ENCODE peak calls at places on chromosomes 2 and 18, in seven cellular contexts. G, H, D, W, I, Q and F are unnamed samples.

GRCh38 chr18:45761512-45762114 is 37.6 kb downstream of the SLC14A1 start:
- DNase-seq in W (no peak), Q (no peak), D (no peak), G (no peak), I (no peak), H (no peak), F (no peak)

GRCh38 chr2:12725238-12726187 is 8.8 kb downstream of the TRIB2 start:
- DNase-seq in I (no peak), G (peak; percentile 44), D (no peak), W (no peak), H (no peak), Q (no peak), F (no peak)

GRCh38 chr2:162566666-162567065 is 222.7 kb downstream of the GCA start:
- DNase-seq in D (no peak), H (no peak), W (no peak), I (no peak), Q (no peak), G (no peak), F (no peak)

GRCh38 chr2:37357053-37357452 is 12.6 kb downstream of the QPCT start:
- DNase-seq in D (no peak), W (no peak), I (no peak), H (no peak), G (no peak), Q (no peak), F (no peak)

GRCh38 chr2:169507698-169508097 is 1.8 kb upstream of the KLHL41 start:
- DNase-seq in H (peak; percentile 63), Q (no peak), I (no peak), W (no peak), G (no peak), D (no peak), F (no peak)

GRCh38 chr18:74514860-74515495 is 18.8 kb downstream of the CNDP2 start:
- DNase-seq in G (no peak), I (no peak), H (no peak), D (peak; percentile 8), Q (peak; percentile 63), W (no peak), F (no peak)

GRCh38 chr2:66170681-66171234 is 264.2 kb upstream of the MEIS1 start:
- DNase-seq in H (no peak), G (no peak), D (no peak), Q (no peak), I (no peak), W (no peak), F (no peak)

GRCh38 chr2:237337586-237337985 is 76.4 kb downstream of the COL6A3 start:
- DNase-seq in G (no peak), H (no peak), D (no peak), Q (peak; percentile 48), W (no peak), I (no peak), F (no peak)

GRCh38 chr2:186868344-186868743 is 19.4 kb upstream of the ZSWIM2 start:
- DNase-seq in Q (no peak), G (no peak), I (no peak), D (no peak), W (no peak), H (no peak), F (no peak)

GRCh38 chr18:45670281-45670962 is 53.6 kb upstream of the SLC14A1 start:
- DNase-seq in W (peak; percentile 38), D (peak; percentile 66), Q (no peak), I (no peak), H (no peak), G (no peak), F (no peak)

GRCh38 chr2:150570712-150571111 is 83.2 kb upstream of the RND3 start:
- DNase-seq in G (no peak), Q (no peak), H (peak; percentile 30), W (no peak), D (no peak), I (no peak), F (no peak)

GRCh38 chr2:1676091-1676912 is 68.0 kb downstream of the PXDN start:
- DNase-seq in G (no peak), W (no peak), D (no peak), I (no peak), Q (no peak), H (no peak), F (no peak)

GRCh38 chr2:237650455-237650850 is 23.1 kb downstream of the LRRFIP1 start:
- DNase-seq in D (no peak), H (no peak), I (no peak), Q (no peak), W (no peak), G (peak; percentile 68), F (no peak)

GRCh38 chr2:65436169-65436824 is 3.9 kb upstream of the SPRED2 start:
- DNase-seq in D (peak; percentile 92), Q (peak; percentile 92), G (peak; percentile 92), H (peak; percentile 73), W (peak; percentile 92), I (peak; percentile 63), F (peak; percentile 98)

GRCh38 chr2:191846787-191847620 is at the start of gene CAVIN2:
- DNase-seq in I (no peak), Q (peak; percentile 76), H (peak; percentile 45), W (peak; percentile 60), D (peak; percentile 34), G (peak; percentile 58), F (no peak)

GRCh38 chr18:7624697-7625096 is 57.6 kb downstream of the PTPRM start:
- DNase-seq in I (no peak), D (no peak), G (no peak), Q (no peak), H (no peak), W (no peak), F (peak; percentile 29)

GRCh38 chr2:39990335-39990734 is 211.3 kb upstream of the THUMPD2 start:
- DNase-seq in H (no peak), W (no peak), I (no peak), D (no peak), G (no peak), Q (no peak), F (no peak)

GRCh38 chr2:7703523-7704144 is 786.4 kb downstream of the RNF144A start:
- DNase-seq in D (no peak), Q (no peak), W (no peak), G (no peak), H (no peak), I (no peak), F (no peak)

GRCh38 chr2:196315388-196316049 is 144.1 kb upstream of the STK17B start:
- DNase-seq in G (no peak), Q (no peak), D (no peak), H (peak; percentile 48), W (no peak), I (no peak), F (no peak)

GRCh38 chr2:214382229-214382628 is 28.6 kb upstream of the VWC2L start:
- DNase-seq in G (no peak), I (no peak), D (no peak), Q (no peak), H (no peak), W (no peak), F (no peak)

GRCh38 chr2:174870787-174871186 is 106.5 kb upstream of the CHRNA1 start:
- DNase-seq in Q (no peak), H (no peak), G (no peak), W (no peak), I (no peak), D (no peak), F (no peak)

GRCh38 chr2:116874021-116874420 is 940.5 kb upstream of the DDX18 start:
- DNase-seq in G (no peak), H (no peak), W (no peak), D (no peak), Q (peak; percentile 39), I (no peak), F (no peak)

GRCh38 chr18:62832282-62832681 is 116.9 kb downstream of the PHLPP1 start:
- DNase-seq in Q (no peak), I (no peak), D (no peak), W (no peak), G (no peak), H (no peak), F (no peak)

GRCh38 chr2:50863856-50864255 is 168.1 kb downstream of the NRXN1 start:
- DNase-seq in H (no peak), I (no peak), W (no peak), G (no peak), D (no peak), Q (no peak), F (no peak)

GRCh38 chr2:121666042-121666441 is 16.8 kb upstream of the CLASP1 start:
- DNase-seq in D (no peak), Q (no peak), G (no peak), H (no peak), I (no peak), W (no peak), F (no peak)

DNA sequence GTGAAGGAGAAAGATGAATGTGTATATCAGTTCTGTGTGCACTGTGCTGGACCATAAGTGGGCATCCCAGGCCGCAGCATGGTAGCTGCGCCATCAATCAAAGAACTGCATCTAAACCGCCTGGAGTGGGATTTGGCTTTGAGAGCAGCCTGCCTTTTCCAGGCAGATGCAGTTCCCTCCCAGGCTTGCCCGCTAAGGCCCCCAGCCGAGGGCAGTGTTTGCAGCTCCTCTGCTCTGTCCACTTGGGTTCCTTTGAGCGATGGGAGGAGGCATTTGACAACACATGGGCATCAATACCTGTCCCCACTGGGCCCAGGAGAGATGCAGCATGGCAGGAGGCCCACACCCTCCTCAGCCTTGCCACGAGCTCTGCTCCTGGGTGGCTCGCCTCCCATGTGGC is 144.1 kb downstream of the FAM210A start:
- DNase-seq in G (no peak), W (no peak), I (no peak), H (no peak), Q (no peak), D (no peak), F (no peak)
- H3K4me1 ChIP-seq in G (no peaks in the 10 kb centered on the region), W (peaks cover 22% of the 10 kb centered on the region), I (no peaks in the 10 kb centered on the region), H (no peaks in the 10 kb centered on the region), Q (peaks cover 74% of the 10 kb centered on the region), D (peaks cover 31% of the 10 kb centered on the region), F (peaks cover 33% of the 10 kb centered on the region)

GRCh38 chr18:14978962-14979535 is 231.1 kb downstream of the ANKRD30B start:
- DNase-seq in I (no peak), G (no peak), H (no peak), Q (no peak), W (no peak), D (no peak), F (peak; percentile 79)
- TF ChIP-seq CTCF in I (no peak), G (no peak), H (no peak), Q (no peak), W (no peak), D (peak; percentile 23), F (no peak)

DNA sequence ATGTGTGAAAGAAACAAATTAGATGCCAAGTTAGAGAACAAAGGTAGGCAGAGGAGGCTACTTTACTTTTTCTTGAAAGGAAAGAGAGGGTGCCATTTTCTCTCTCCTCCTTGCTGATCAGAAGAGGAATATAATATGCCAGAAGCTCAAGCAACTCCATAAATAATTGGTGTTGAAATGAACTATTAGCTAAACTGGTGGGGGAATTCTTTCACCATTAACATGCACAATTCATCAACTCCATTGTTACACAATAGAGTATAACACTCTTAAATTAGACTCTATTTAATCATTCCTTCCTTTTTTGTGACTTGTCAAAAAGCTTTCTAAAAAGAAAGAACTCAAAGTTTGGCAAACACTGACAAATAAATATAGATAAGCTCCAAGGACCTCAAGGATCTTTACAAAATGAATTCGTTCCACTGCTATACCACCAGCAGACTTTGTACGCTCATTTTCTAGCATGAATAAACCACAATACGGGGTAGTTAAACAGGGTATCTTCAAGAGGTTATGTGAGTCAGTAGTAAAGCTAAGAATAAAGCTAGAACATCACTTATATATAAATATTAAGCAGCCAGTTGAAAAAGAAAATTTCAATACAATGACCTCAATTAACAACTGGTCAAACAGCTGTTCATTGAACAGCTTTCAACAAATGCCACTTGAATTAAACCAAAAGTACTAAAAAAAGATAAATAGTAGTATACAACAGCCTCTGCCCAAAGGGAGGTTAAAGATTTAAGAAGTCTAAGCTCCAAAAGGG is 6.4 kb downstream of the TRAK2 start:
- DNase-seq in Q (no peak), H (no peak), W (no peak), G (no peak), I (no peak), D (no peak), F (no peak)
- TF ChIP-seq POLR2A in Q (no peak), H (no peak), W (no peak), G (no peak), I (no peak), D (no peak), F (no peak)

GRCh38 chr18:8949206-8949605 is 153.3 kb upstream of the NDUFV2 start:
- DNase-seq in W (no peak), D (no peak), G (no peak), I (no peak), H (no peak), Q (no peak), F (no peak)
- H3K4me1 ChIP-seq in W (no peaks in the 10 kb centered on the region), D (no peaks in the 10 kb centered on the region), G (no peaks in the 10 kb centered on the region), I (peaks cover 47% of the 10 kb centered on the region), H (peaks cover 23% of the 10 kb centered on the region), Q (peaks cover 29% of the 10 kb centered on the region), F (peaks cover 30% of the 10 kb centered on the region)